ENCODE peak calls at places on chromosomes 6 and 20, in five cellular contexts. R is neuronal stem cell, L is H1, K is mesenchymal stem cell, H is trophoblast cell. S is an unnamed sample.
A peak's percentile ranks its signal among the peaks of the same experiment; 100 is the strongest.

GRCh38 chr6:144989319-144990099 is 704.4 kb downstream of the UTRN start:
- DNase-seq in R (no peak), L (no peak), K (no peak), H (no peak), S (no peak)

GRCh38 chr6:133436652-133437051 is 195.5 kb downstream of the EYA4 start:
- DNase-seq in R (no peak), L (no peak), K (peak; percentile 33), H (no peak), S (no peak)

GRCh38 chr20:56689318-56689717 is 60.2 kb downstream of the TFAP2C start:
- DNase-seq in R (no peak), L (no peak), K (no peak), H (peak; percentile 73), S (no peak)

GRCh38 chr6:105482956-105483355 is 80.1 kb upstream of the PREP start:
- DNase-seq in R (no peak), L (no peak), K (no peak), H (no peak), S (no peak)

GRCh38 chr6:56335733-56336132 is 88.4 kb upstream of the COL21A1 start:
- DNase-seq in R (no peak), L (no peak), K (peak; percentile 95), H (no peak), S (no peak)

GRCh38 chr6:166910601-166911000 is 45.7 kb downstream of the RNASET2 start:
- DNase-seq in R (no peak), L (no peak), K (no peak), H (no peak), S (no peak)

GRCh38 chr6:14671261-14671681 is 553.7 kb downstream of the CD83 start:
- DNase-seq in R (no peak), L (no peak), K (peak; percentile 56), H (no peak), S (no peak)

GRCh38 chr20:63573739-63574131 is 304 bp downstream of the HELZ2 start:
- DNase-seq in R (no peak), L (no peak), K (peak; percentile 18), H (no peak), S (no peak)

GRCh38 chr6:54206510-54206909 is 95.3 kb downstream of the MLIP start:
- DNase-seq in R (no peak), L (no peak), K (no peak), H (no peak), S (no peak)

GRCh38 chr6:33088931-33089640 is 13.3 kb downstream of the HLA-DPB1 start:
- DNase-seq in R (no peak), L (no peak), K (no peak), H (no peak), S (no peak)

GRCh38 chr20:35283441-35284266 is 918 bp downstream of the EIF6 start:
- DNase-seq in R (no peak), L (no peak), K (no peak), H (no peak), S (no peak)

GRCh38 chr6:28357036-28357435 is 7.3 kb downstream of the ZKSCAN3 start:
- DNase-seq in R (no peak), L (no peak), K (peak; percentile 78), H (no peak), S (no peak)

GRCh38 chr20:48728042-48728837 is 99.6 kb downstream of the PREX1 start:
- DNase-seq in R (no peak), L (no peak), K (no peak), H (no peak), S (no peak)

GRCh38 chr6:3176562-3177355 is 19.4 kb upstream of the TUBB2A start:
- DNase-seq in R (no peak), L (no peak), K (peak; percentile 95), H (peak; percentile 93), S (no peak)

GRCh38 chr6:54614499-54615195 is 231.9 kb upstream of the FAM83B start:
- DNase-seq in R (no peak), L (no peak), K (no peak), H (no peak), S (peak; percentile 30)

DNA sequence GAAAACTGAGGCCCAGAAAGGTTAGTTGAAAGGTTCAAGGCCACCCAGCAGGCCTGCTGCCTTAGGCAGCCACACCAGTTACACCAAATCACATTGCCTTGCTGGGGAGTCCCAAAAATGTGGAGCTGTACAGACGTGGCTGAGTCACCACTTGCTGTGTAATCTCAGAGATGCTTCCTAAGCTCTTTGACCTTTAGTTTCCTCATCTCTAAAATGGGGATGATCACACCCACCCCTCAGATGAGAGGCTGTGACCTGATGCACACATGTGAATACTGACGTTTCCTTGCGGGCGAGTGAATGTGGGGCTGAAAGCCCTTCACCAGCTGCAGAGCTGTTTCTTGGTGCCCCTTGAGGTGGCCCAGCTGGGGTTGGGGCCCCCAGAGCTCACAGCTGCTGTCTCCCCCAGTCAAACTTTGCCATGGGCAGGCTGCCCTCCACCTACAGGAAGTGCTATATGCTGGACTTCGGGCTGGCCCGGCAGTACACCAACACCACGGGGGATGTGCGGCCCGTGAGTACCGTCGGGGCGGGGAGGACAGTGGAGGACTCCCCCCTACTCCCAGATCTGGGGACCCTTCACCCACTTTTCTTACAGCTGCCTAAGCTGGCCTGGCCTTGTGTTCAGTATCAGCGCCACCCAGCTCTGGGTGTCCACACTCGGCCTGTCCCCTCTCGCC is 11.0 kb downstream of the TTBK1 start:
- DNase-seq in R (no peak), L (no peak), K (no peak), H (no peak), S (no peak)
- H2AFZ ChIP-seq in R (no peak overlapping the region), L (no peak overlapping the region), K (no peak overlapping the region), H (no peak overlapping the region), S (no peak overlapping the region)

DNA sequence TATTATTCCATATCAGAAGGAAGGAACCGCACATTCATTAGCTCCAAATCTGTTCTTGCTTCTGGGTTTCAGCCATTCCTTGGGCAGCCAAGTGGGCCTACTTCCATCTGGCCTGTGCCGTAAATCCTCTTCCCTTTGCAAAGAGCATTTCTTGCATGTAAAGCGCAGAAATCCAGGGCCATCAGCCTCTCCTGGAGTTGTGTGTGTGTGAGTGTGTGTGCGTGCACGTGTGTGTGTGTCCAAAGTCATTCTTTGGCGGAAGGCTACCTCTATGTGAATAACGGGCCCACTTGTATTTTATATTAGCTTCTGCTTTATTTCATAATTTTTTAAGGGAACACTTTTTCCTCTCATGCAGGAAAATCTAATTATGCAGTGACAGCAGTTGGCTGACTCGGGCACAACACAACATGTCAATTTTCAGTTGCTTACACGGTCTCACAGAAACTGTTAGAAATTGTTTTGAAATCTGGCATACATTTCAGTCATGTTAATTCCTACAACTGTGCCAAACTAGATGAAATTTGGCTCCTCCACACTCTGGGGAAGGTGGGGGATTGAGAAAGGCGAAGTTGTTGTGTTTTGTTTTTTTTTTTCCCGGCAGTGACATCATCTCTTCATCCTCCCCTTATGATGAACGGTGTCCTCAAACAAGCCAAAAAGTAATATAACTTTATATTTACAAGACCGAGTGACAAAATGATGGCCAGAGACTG is 223.8 kb upstream of the TSHZ2 start:
- DNase-seq in R (no peak), L (no peak), K (no peak), H (no peak), S (no peak)
- H2BK12ac ChIP-seq in R (no peak overlapping the region), L (no peak overlapping the region), K (no peak overlapping the region), H (no peak overlapping the region), S (no peak overlapping the region)

GRCh38 chr6:7159790-7160525 is 52.2 kb downstream of the RREB1 start:
- DNase-seq in R (no peak), L (no peak), K (no peak), H (no peak), S (no peak)

GRCh38 chr6:7164536-7165001 is 56.8 kb downstream of the RREB1 start:
- DNase-seq in R (no peak), L (no peak), K (no peak), H (no peak), S (no peak)

GRCh38 chr6:7163661-7164071 is 55.9 kb downstream of the RREB1 start:
- DNase-seq in R (no peak), L (no peak), K (no peak), H (no peak), S (no peak)

GRCh38 chr6:7161253-7161623 is 53.5 kb downstream of the RREB1 start:
- DNase-seq in R (no peak), L (no peak), K (no peak), H (no peak), S (no peak)

GRCh38 chr6:7161845-7162244 is 54.1 kb downstream of the RREB1 start:
- DNase-seq in R (no peak), L (no peak), K (no peak), H (no peak), S (no peak)
- H3K4me1 ChIP-seq in R (peaks cover 2% of the 10 kb centered on the region), L (peaks cover 4% of the 10 kb centered on the region), K (peaks cover 36% of the 10 kb centered on the region), H (peaks cover 39% of the 10 kb centered on the region), S (peaks cover 11% of the 10 kb centered on the region)

DNA sequence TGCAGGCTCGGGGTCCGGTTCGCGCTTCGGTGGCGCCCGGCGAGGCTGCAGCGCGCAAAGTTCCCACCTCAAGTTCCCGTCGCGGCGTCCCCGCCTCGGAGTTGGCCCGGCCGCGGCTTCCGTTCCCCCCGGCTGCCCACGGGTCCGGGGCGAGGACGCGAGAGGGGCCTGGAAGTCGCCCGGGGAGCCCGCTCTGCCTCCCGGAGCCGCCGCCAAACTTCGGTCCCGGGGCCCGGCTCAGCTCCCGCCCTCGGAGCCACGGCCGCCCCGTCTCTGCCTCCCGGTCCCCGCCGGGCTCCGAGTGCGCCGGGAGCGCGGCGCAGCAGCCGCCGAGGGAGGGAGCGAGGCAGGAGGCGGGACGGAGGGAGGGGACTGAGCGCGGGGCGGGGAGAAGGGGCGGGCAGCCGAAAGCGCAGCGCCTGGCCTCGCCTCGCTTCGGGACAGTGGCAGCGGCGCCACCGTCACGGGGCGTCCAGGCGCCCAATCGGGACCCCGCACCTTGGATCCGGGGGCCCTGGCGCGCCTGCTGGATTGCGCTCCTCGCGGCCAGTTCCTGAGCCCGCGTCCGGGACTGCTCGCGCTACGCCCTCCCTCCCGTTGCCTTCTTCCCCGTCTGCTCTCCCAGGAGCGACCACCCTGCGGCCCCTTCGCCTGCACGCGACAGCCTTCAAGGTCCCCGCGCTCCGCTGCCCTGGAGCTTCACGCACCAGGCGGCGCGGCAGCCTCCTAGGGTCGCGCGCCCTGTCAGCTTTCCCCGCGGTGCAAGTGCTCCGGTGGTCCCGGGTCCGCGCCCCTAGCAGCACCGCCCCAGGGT is at the start of gene KCNG1:
- DNase-seq in R (peak; percentile 78), L (peak; percentile 56), K (peak; percentile 87), H (peak; percentile 47), S (peak; percentile 86)
- H2AFZ ChIP-seq in R (peak within 1 kb of the TSS; percentile 98), L (no peak within 1 kb of the TSS), K (peak within 1 kb of the TSS; percentile 75), H (peak within 1 kb of the TSS; percentile 86), S (no peak within 1 kb of the TSS)

GRCh38 chr6:84021625-84022024 is 11.9 kb upstream of the MRAP2 start:
- DNase-seq in R (no peak), L (no peak), K (no peak), H (no peak), S (no peak)

GRCh38 chr6:84018453-84019061 is 15.0 kb upstream of the MRAP2 start:
- DNase-seq in R (no peak), L (no peak), K (no peak), H (peak; percentile 25), S (peak; percentile 34)

GRCh38 chr6:84019171-84019570 is 14.4 kb upstream of the MRAP2 start:
- DNase-seq in R (no peak), L (no peak), K (no peak), H (peak; percentile 66), S (peak; percentile 33)

GRCh38 chr6:84017709-84018452 is 15.7 kb upstream of the MRAP2 start:
- DNase-seq in R (no peak), L (no peak), K (no peak), H (peak; percentile 19), S (no peak)

GRCh38 chr6:84019812-84020211 is 13.8 kb upstream of the MRAP2 start:
- DNase-seq in R (no peak), L (no peak), K (no peak), H (no peak), S (no peak)
- H2BK12ac ChIP-seq in R (no peak overlapping the region), L (no peak overlapping the region), K (no peak overlapping the region), H (no peak overlapping the region), S (no peak overlapping the region)